ENCODE peak calls at places on chromosomes 11 and 22, in five cellular contexts. One of them, this sample, is unnamed.

GRCh38 chr11:121212696-121213567 is 79.6 kb upstream of the SC5D start:
- DNase-seq in iPS DF 19.7: no peak
- DNase-seq in CD8-positive, alpha-beta memory T cell: no peak
- DNase-seq in activated T-helper 1 cell treated with anti-CD3 and anti-CD28 coated beads, Interleukin-12 subunit alpha, Interleukin-12 subunit beta, Interleukin-2, Interleukin-4 antibody, amounts not matched to agents 30 ng/mL and 10 ng/mL and 1 ng/mL, durations not matched to agents 14 hours and 24 hours and 36 hours: no peak
- DNase-seq in stimulated activated CD8-positive, alpha-beta memory T cell treated with anti-CD3 and anti-CD28 coated beads, Interleukin-15, amount 100 ng/mL, for 1 hour: no peak
- DNase-seq in this sample: no peak

GRCh38 chr11:28353991-28354390 is 245.8 kb downstream of the METTL15 start:
- DNase-seq in iPS DF 19.7: no peak
- DNase-seq in CD8-positive, alpha-beta memory T cell: no peak
- DNase-seq in activated T-helper 1 cell treated with anti-CD3 and anti-CD28 coated beads, Interleukin-12 subunit alpha, Interleukin-12 subunit beta, Interleukin-2, Interleukin-4 antibody, amounts not matched to agents 30 ng/mL and 10 ng/mL and 1 ng/mL, durations not matched to agents 14 hours and 24 hours and 36 hours: no peak
- DNase-seq in stimulated activated CD8-positive, alpha-beta memory T cell treated with anti-CD3 and anti-CD28 coated beads, Interleukin-15, amount 100 ng/mL, for 1 hour: no peak
- DNase-seq in this sample: no peak

GRCh38 chr11:116694017-116694725 is 78.6 kb downstream of the BUD13 start:
- DNase-seq in iPS DF 19.7: no peak
- DNase-seq in CD8-positive, alpha-beta memory T cell: no peak
- DNase-seq in activated T-helper 1 cell treated with anti-CD3 and anti-CD28 coated beads, Interleukin-12 subunit alpha, Interleukin-12 subunit beta, Interleukin-2, Interleukin-4 antibody, amounts not matched to agents 30 ng/mL and 10 ng/mL and 1 ng/mL, durations not matched to agents 14 hours and 24 hours and 36 hours: no peak
- DNase-seq in stimulated activated CD8-positive, alpha-beta memory T cell treated with anti-CD3 and anti-CD28 coated beads, Interleukin-15, amount 100 ng/mL, for 1 hour: no peak
- DNase-seq in this sample: no peak

GRCh38 chr11:46389450-46390330 is 1.9 kb downstream of the CHRM4 start:
- DNase-seq in iPS DF 19.7: no peak
- DNase-seq in CD8-positive, alpha-beta memory T cell: no peak
- DNase-seq in activated T-helper 1 cell treated with anti-CD3 and anti-CD28 coated beads, Interleukin-12 subunit alpha, Interleukin-12 subunit beta, Interleukin-2, Interleukin-4 antibody, amounts not matched to agents 30 ng/mL and 10 ng/mL and 1 ng/mL, durations not matched to agents 14 hours and 24 hours and 36 hours: peak
- DNase-seq in stimulated activated CD8-positive, alpha-beta memory T cell treated with anti-CD3 and anti-CD28 coated beads, Interleukin-15, amount 100 ng/mL, for 1 hour: no peak
- DNase-seq in this sample: peak

GRCh38 chr11:71542856-71543743 is 5.1 kb upstream of the KRTAP5-9 start:
- DNase-seq in iPS DF 19.7: no peak
- DNase-seq in CD8-positive, alpha-beta memory T cell: no peak
- DNase-seq in activated T-helper 1 cell treated with anti-CD3 and anti-CD28 coated beads, Interleukin-12 subunit alpha, Interleukin-12 subunit beta, Interleukin-2, Interleukin-4 antibody, amounts not matched to agents 30 ng/mL and 10 ng/mL and 1 ng/mL, durations not matched to agents 14 hours and 24 hours and 36 hours: no peak
- DNase-seq in stimulated activated CD8-positive, alpha-beta memory T cell treated with anti-CD3 and anti-CD28 coated beads, Interleukin-15, amount 100 ng/mL, for 1 hour: no peak
- DNase-seq in this sample: no peak

GRCh38 chr11:120209750-120210650 is 832 bp upstream of the OAF start:
- DNase-seq in iPS DF 19.7: no peak
- DNase-seq in CD8-positive, alpha-beta memory T cell: no peak
- DNase-seq in activated T-helper 1 cell treated with anti-CD3 and anti-CD28 coated beads, Interleukin-12 subunit alpha, Interleukin-12 subunit beta, Interleukin-2, Interleukin-4 antibody, amounts not matched to agents 30 ng/mL and 10 ng/mL and 1 ng/mL, durations not matched to agents 14 hours and 24 hours and 36 hours: no peak
- DNase-seq in stimulated activated CD8-positive, alpha-beta memory T cell treated with anti-CD3 and anti-CD28 coated beads, Interleukin-15, amount 100 ng/mL, for 1 hour: no peak
- DNase-seq in this sample: no peak

GRCh38 chr22:41360126-41360525 is 21.6 kb upstream of the TEF start:
- DNase-seq in iPS DF 19.7: peak
- DNase-seq in CD8-positive, alpha-beta memory T cell: no peak
- DNase-seq in activated T-helper 1 cell treated with anti-CD3 and anti-CD28 coated beads, Interleukin-12 subunit alpha, Interleukin-12 subunit beta, Interleukin-2, Interleukin-4 antibody, amounts not matched to agents 30 ng/mL and 10 ng/mL and 1 ng/mL, durations not matched to agents 14 hours and 24 hours and 36 hours: no peak
- DNase-seq in stimulated activated CD8-positive, alpha-beta memory T cell treated with anti-CD3 and anti-CD28 coated beads, Interleukin-15, amount 100 ng/mL, for 1 hour: no peak
- DNase-seq in this sample: no peak

GRCh38 chr22:38144025-38144405 is 33.5 kb upstream of the BAIAP2L2 start:
- DNase-seq in iPS DF 19.7: no peak
- DNase-seq in CD8-positive, alpha-beta memory T cell: no peak
- DNase-seq in activated T-helper 1 cell treated with anti-CD3 and anti-CD28 coated beads, Interleukin-12 subunit alpha, Interleukin-12 subunit beta, Interleukin-2, Interleukin-4 antibody, amounts not matched to agents 30 ng/mL and 10 ng/mL and 1 ng/mL, durations not matched to agents 14 hours and 24 hours and 36 hours: no peak
- DNase-seq in stimulated activated CD8-positive, alpha-beta memory T cell treated with anti-CD3 and anti-CD28 coated beads, Interleukin-15, amount 100 ng/mL, for 1 hour: no peak
- DNase-seq in this sample: no peak

GRCh38 chr11:125270711-125271110 is 106.2 kb downstream of the PKNOX2 start:
- DNase-seq in iPS DF 19.7: no peak
- DNase-seq in CD8-positive, alpha-beta memory T cell: no peak
- DNase-seq in activated T-helper 1 cell treated with anti-CD3 and anti-CD28 coated beads, Interleukin-12 subunit alpha, Interleukin-12 subunit beta, Interleukin-2, Interleukin-4 antibody, amounts not matched to agents 30 ng/mL and 10 ng/mL and 1 ng/mL, durations not matched to agents 14 hours and 24 hours and 36 hours: no peak
- DNase-seq in stimulated activated CD8-positive, alpha-beta memory T cell treated with anti-CD3 and anti-CD28 coated beads, Interleukin-15, amount 100 ng/mL, for 1 hour: no peak
- DNase-seq in this sample: no peak

GRCh38 chr11:8610532-8611116 is 16.6 kb upstream of the STK33 start:
- DNase-seq in iPS DF 19.7: no peak
- DNase-seq in CD8-positive, alpha-beta memory T cell: no peak
- DNase-seq in activated T-helper 1 cell treated with anti-CD3 and anti-CD28 coated beads, Interleukin-12 subunit alpha, Interleukin-12 subunit beta, Interleukin-2, Interleukin-4 antibody, amounts not matched to agents 30 ng/mL and 10 ng/mL and 1 ng/mL, durations not matched to agents 14 hours and 24 hours and 36 hours: peak
- DNase-seq in stimulated activated CD8-positive, alpha-beta memory T cell treated with anti-CD3 and anti-CD28 coated beads, Interleukin-15, amount 100 ng/mL, for 1 hour: no peak
- DNase-seq in this sample: no peak

GRCh38 chr22:22076937-22077703 is 94.5 kb upstream of the TOP3B start:
- DNase-seq in iPS DF 19.7: no peak
- DNase-seq in CD8-positive, alpha-beta memory T cell: no peak
- DNase-seq in activated T-helper 1 cell treated with anti-CD3 and anti-CD28 coated beads, Interleukin-12 subunit alpha, Interleukin-12 subunit beta, Interleukin-2, Interleukin-4 antibody, amounts not matched to agents 30 ng/mL and 10 ng/mL and 1 ng/mL, durations not matched to agents 14 hours and 24 hours and 36 hours: no peak
- DNase-seq in stimulated activated CD8-positive, alpha-beta memory T cell treated with anti-CD3 and anti-CD28 coated beads, Interleukin-15, amount 100 ng/mL, for 1 hour: no peak
- DNase-seq in this sample: no peak

GRCh38 chr22:26800858-26801257 is 143.5 kb downstream of the MIAT start:
- DNase-seq in iPS DF 19.7: no peak
- DNase-seq in CD8-positive, alpha-beta memory T cell: no peak
- DNase-seq in activated T-helper 1 cell treated with anti-CD3 and anti-CD28 coated beads, Interleukin-12 subunit alpha, Interleukin-12 subunit beta, Interleukin-2, Interleukin-4 antibody, amounts not matched to agents 30 ng/mL and 10 ng/mL and 1 ng/mL, durations not matched to agents 14 hours and 24 hours and 36 hours: no peak
- DNase-seq in stimulated activated CD8-positive, alpha-beta memory T cell treated with anti-CD3 and anti-CD28 coated beads, Interleukin-15, amount 100 ng/mL, for 1 hour: no peak
- DNase-seq in this sample: peak

GRCh38 chr22:36086170-36086490 is 57.5 kb upstream of the RBFOX2 start:
- DNase-seq in iPS DF 19.7: no peak
- DNase-seq in CD8-positive, alpha-beta memory T cell: no peak
- DNase-seq in activated T-helper 1 cell treated with anti-CD3 and anti-CD28 coated beads, Interleukin-12 subunit alpha, Interleukin-12 subunit beta, Interleukin-2, Interleukin-4 antibody, amounts not matched to agents 30 ng/mL and 10 ng/mL and 1 ng/mL, durations not matched to agents 14 hours and 24 hours and 36 hours: no peak
- DNase-seq in stimulated activated CD8-positive, alpha-beta memory T cell treated with anti-CD3 and anti-CD28 coated beads, Interleukin-15, amount 100 ng/mL, for 1 hour: no peak
- DNase-seq in this sample: no peak

GRCh38 chr11:45250035-45250693 is 36.0 kb downstream of the SYT13 start:
- DNase-seq in iPS DF 19.7: no peak
- DNase-seq in CD8-positive, alpha-beta memory T cell: no peak
- DNase-seq in activated T-helper 1 cell treated with anti-CD3 and anti-CD28 coated beads, Interleukin-12 subunit alpha, Interleukin-12 subunit beta, Interleukin-2, Interleukin-4 antibody, amounts not matched to agents 30 ng/mL and 10 ng/mL and 1 ng/mL, durations not matched to agents 14 hours and 24 hours and 36 hours: no peak
- DNase-seq in stimulated activated CD8-positive, alpha-beta memory T cell treated with anti-CD3 and anti-CD28 coated beads, Interleukin-15, amount 100 ng/mL, for 1 hour: no peak
- DNase-seq in this sample: no peak

GRCh38 chr22:19477321-19478085 is 1.5 kb downstream of the UFD1 start:
- DNase-seq in iPS DF 19.7: no peak
- DNase-seq in CD8-positive, alpha-beta memory T cell: no peak
- DNase-seq in activated T-helper 1 cell treated with anti-CD3 and anti-CD28 coated beads, Interleukin-12 subunit alpha, Interleukin-12 subunit beta, Interleukin-2, Interleukin-4 antibody, amounts not matched to agents 30 ng/mL and 10 ng/mL and 1 ng/mL, durations not matched to agents 14 hours and 24 hours and 36 hours: peak
- DNase-seq in stimulated activated CD8-positive, alpha-beta memory T cell treated with anti-CD3 and anti-CD28 coated beads, Interleukin-15, amount 100 ng/mL, for 1 hour: no peak
- DNase-seq in this sample: no peak

GRCh38 chr11:28834877-28835276 is 726.7 kb downstream of the METTL15 start:
- DNase-seq in iPS DF 19.7: peak
- DNase-seq in CD8-positive, alpha-beta memory T cell: no peak
- DNase-seq in activated T-helper 1 cell treated with anti-CD3 and anti-CD28 coated beads, Interleukin-12 subunit alpha, Interleukin-12 subunit beta, Interleukin-2, Interleukin-4 antibody, amounts not matched to agents 30 ng/mL and 10 ng/mL and 1 ng/mL, durations not matched to agents 14 hours and 24 hours and 36 hours: no peak
- DNase-seq in stimulated activated CD8-positive, alpha-beta memory T cell treated with anti-CD3 and anti-CD28 coated beads, Interleukin-15, amount 100 ng/mL, for 1 hour: no peak
- DNase-seq in this sample: peak

GRCh38 chr22:48320048-48320655 is 1507.5 kb downstream of the BRD1 start:
- DNase-seq in iPS DF 19.7: no peak
- DNase-seq in CD8-positive, alpha-beta memory T cell: no peak
- DNase-seq in activated T-helper 1 cell treated with anti-CD3 and anti-CD28 coated beads, Interleukin-12 subunit alpha, Interleukin-12 subunit beta, Interleukin-2, Interleukin-4 antibody, amounts not matched to agents 30 ng/mL and 10 ng/mL and 1 ng/mL, durations not matched to agents 14 hours and 24 hours and 36 hours: no peak
- DNase-seq in stimulated activated CD8-positive, alpha-beta memory T cell treated with anti-CD3 and anti-CD28 coated beads, Interleukin-15, amount 100 ng/mL, for 1 hour: no peak
- DNase-seq in this sample: no peak

GRCh38 chr11:61049066-61049382 is 53.3 kb upstream of the CD5 start:
- DNase-seq in iPS DF 19.7: no peak
- DNase-seq in CD8-positive, alpha-beta memory T cell: no peak
- DNase-seq in activated T-helper 1 cell treated with anti-CD3 and anti-CD28 coated beads, Interleukin-12 subunit alpha, Interleukin-12 subunit beta, Interleukin-2, Interleukin-4 antibody, amounts not matched to agents 30 ng/mL and 10 ng/mL and 1 ng/mL, durations not matched to agents 14 hours and 24 hours and 36 hours: no peak
- DNase-seq in stimulated activated CD8-positive, alpha-beta memory T cell treated with anti-CD3 and anti-CD28 coated beads, Interleukin-15, amount 100 ng/mL, for 1 hour: no peak
- DNase-seq in this sample: no peak

GRCh38 chr11:18791175-18792065 is at the start of gene PTPN5:
- DNase-seq in iPS DF 19.7: no peak
- DNase-seq in CD8-positive, alpha-beta memory T cell: no peak
- DNase-seq in activated T-helper 1 cell treated with anti-CD3 and anti-CD28 coated beads, Interleukin-12 subunit alpha, Interleukin-12 subunit beta, Interleukin-2, Interleukin-4 antibody, amounts not matched to agents 30 ng/mL and 10 ng/mL and 1 ng/mL, durations not matched to agents 14 hours and 24 hours and 36 hours: no peak
- DNase-seq in stimulated activated CD8-positive, alpha-beta memory T cell treated with anti-CD3 and anti-CD28 coated beads, Interleukin-15, amount 100 ng/mL, for 1 hour: no peak
- DNase-seq in this sample: no peak

This sample was measured in AG08395.